ENCODE peak calls at places on chromosomes 5 and 9, in five cellular contexts. E, H, T, W and N are unnamed samples.

GRCh38 chr5:107428303-107428761 is 242.4 kb downstream of the EFNA5 start:
- DNase-seq in E (no peak), W (peak; percentile 33), T (no peak), H (no peak), N (no peak)

GRCh38 chr5:142013734-142014495 is 1.1 kb upstream of the GNPDA1 start:
- DNase-seq in W (peak; percentile 59), T (no peak), E (peak; percentile 56), H (peak; percentile 72), N (peak; percentile 83)

GRCh38 chr9:121246821-121247511 is 21.0 kb upstream of the GSN start:
- DNase-seq in E (peak; percentile 71), H (peak; percentile 36), W (peak; percentile 96), T (no peak), N (no peak)

GRCh38 chr9:74645007-74645639 is 148.0 kb downstream of the RORB start:
- DNase-seq in T (peak; percentile 12), W (peak; percentile 21), E (peak; percentile 4), H (no peak), N (no peak)

GRCh38 chr5:5886812-5887486 is 464.5 kb downstream of the ICE1 start:
- DNase-seq in W (no peak), T (peak; percentile 83), H (no peak), E (no peak), N (no peak)

GRCh38 chr5:93735378-93735777 is 6.0 kb downstream of the POU5F2 start:
- DNase-seq in T (no peak), E (no peak), H (no peak), W (peak; percentile 48), N (no peak)

GRCh38 chr9:105678163-105678562 is 15.9 kb downstream of the TAL2 start:
- DNase-seq in W (no peak), E (no peak), T (no peak), H (no peak), N (no peak)

GRCh38 chr5:106875591-106876297 is 795.0 kb downstream of the EFNA5 start:
- DNase-seq in T (peak; percentile 26), W (peak; percentile 37), H (no peak), E (peak; percentile 13), N (no peak)

GRCh38 chr9:124889006-124889405 is 27.1 kb downstream of the ARPC5L start:
- DNase-seq in T (no peak), E (no peak), H (no peak), W (no peak), N (no peak)

GRCh38 chr9:118751077-118751847 is 618.0 kb downstream of the BRINP1 start:
- DNase-seq in T (no peak), E (no peak), W (no peak), H (no peak), N (no peak)

GRCh38 chr5:129345213-129345925 is 114.7 kb upstream of the ADAMTS19 start:
- DNase-seq in H (no peak), T (no peak), W (no peak), E (no peak), N (no peak)

GRCh38 chr9:20111173-20111843 is 322.5 kb upstream of the SLC24A2 start:
- DNase-seq in E (no peak), W (no peak), H (no peak), T (no peak), N (no peak)

GRCh38 chr5:142306077-142306502 is 18.7 kb downstream of the SPRY4 start:
- DNase-seq in W (no peak), T (no peak), H (no peak), E (no peak), N (no peak)

GRCh38 chr9:73565833-73566465 is 414.3 kb downstream of the ANXA1 start:
- DNase-seq in H (no peak), E (no peak), T (no peak), W (peak; percentile 44), N (peak; percentile 25)

GRCh38 chr9:124018731-124019697 is 7.4 kb downstream of the LHX2 start:
- DNase-seq in W (no peak), E (no peak), H (no peak), T (peak; percentile 42), N (no peak)

GRCh38 chr9:129405089-129405830 is 215.6 kb downstream of the C9orf50 start:
- DNase-seq in W (peak; percentile 41), E (no peak), H (no peak), T (no peak), N (peak; percentile 69)

GRCh38 chr5:953535-954449 is 54.8 kb upstream of the NKD2 start:
- DNase-seq in T (no peak), H (no peak), W (no peak), E (no peak), N (no peak)

GRCh38 chr9:126733005-126733404 is 71.8 kb upstream of the ZBTB43 start:
- DNase-seq in W (no peak), E (no peak), T (no peak), H (no peak), N (no peak)

GRCh38 chr9:120692901-120693573 is 21.2 kb downstream of the MEGF9 start:
- DNase-seq in W (peak; percentile 41), T (no peak), E (peak; percentile 47), H (no peak), N (no peak)

GRCh38 chr5:55445817-55446216 is 88.9 kb downstream of the PLPP1 start:
- DNase-seq in H (no peak), E (no peak), W (no peak), T (no peak), N (no peak)

GRCh38 chr5:122163151-122164069 is 34.1 kb downstream of the ZNF474 start:
- DNase-seq in H (peak; percentile 44), T (no peak), W (peak; percentile 86), E (peak; percentile 94), N (no peak)

GRCh38 chr9:125261501-125262216 is at the start of gene GAPVD1:
- DNase-seq in H (peak; percentile 90), T (peak; percentile 99), W (peak; percentile 83), E (peak; percentile 99), N (peak; percentile 96)

GRCh38 chr9:27535701-27536118 is 6.1 kb upstream of the MOB3B start:
- DNase-seq in T (peak; percentile 26), H (no peak), E (no peak), W (no peak), N (no peak)

GRCh38 chr5:37893414-37894134 is 53.7 kb upstream of the GDNF start:
- DNase-seq in T (no peak), W (no peak), H (no peak), E (no peak), N (no peak)

GRCh38 chr9:36173861-36174260 is 4.7 kb downstream of the CCIN start:
- DNase-seq in H (no peak), W (no peak), T (no peak), E (no peak), N (no peak)

GRCh38 chr5:172149073-172149472 is 39.0 kb downstream of the STK10 start:
- DNase-seq in T (no peak), W (peak; percentile 73), E (peak; percentile 59), H (no peak), N (no peak)

GRCh38 chr9:136567651-136568287 is 21.9 kb upstream of the NOTCH1 start:
- DNase-seq in W (peak; percentile 75), T (no peak), H (peak; percentile 82), E (peak; percentile 89), N (peak; percentile 94)

GRCh38 chr9:114317665-114318357 is 5.1 kb upstream of the ORM1 start:
- DNase-seq in W (peak; percentile 68), H (no peak), E (peak; percentile 64), T (no peak), N (no peak)

GRCh38 chr9:6055213-6055612 is 39.8 kb upstream of the RANBP6 start:
- DNase-seq in T (peak; percentile 24), H (no peak), W (peak; percentile 99), E (peak; percentile 77), N (no peak)